ENCODE peak calls at places on chromosomes 3 and 15, in four cellular contexts. One of them, this sample, is unnamed.

GRCh38 chr3:152203677-152204076 is 65.1 kb upstream of the MBNL1 start:
- DNase-seq in stimulated activated CD4-positive, alpha-beta T cell treated with anti-CD3 and anti-CD28 coated beads, Interleukin-4, amount 100 ng/mL, for 48 hours: no peak
- DNase-seq in anterior cingulate cortex: no peak
- DNase-seq in activated CD4-positive, alpha-beta T cell treated with anti-CD3 and anti-CD28 coated beads, Interleukin-2, amount 50 U/mL, for 24 hours: no peak
- DNase-seq in this sample: no peak

GRCh38 chr3:61858054-61858453 is 296.7 kb downstream of the PTPRG start:
- DNase-seq in stimulated activated CD4-positive, alpha-beta T cell treated with anti-CD3 and anti-CD28 coated beads, Interleukin-4, amount 100 ng/mL, for 48 hours: no peak
- DNase-seq in anterior cingulate cortex: no peak
- DNase-seq in activated CD4-positive, alpha-beta T cell treated with anti-CD3 and anti-CD28 coated beads, Interleukin-2, amount 50 U/mL, for 24 hours: no peak
- DNase-seq in this sample: no peak

GRCh38 chr3:185825639-185826481 is 1.0 kb upstream of the IGF2BP2 start:
- DNase-seq in stimulated activated CD4-positive, alpha-beta T cell treated with anti-CD3 and anti-CD28 coated beads, Interleukin-4, amount 100 ng/mL, for 48 hours: no peak
- DNase-seq in anterior cingulate cortex: no peak
- DNase-seq in activated CD4-positive, alpha-beta T cell treated with anti-CD3 and anti-CD28 coated beads, Interleukin-2, amount 50 U/mL, for 24 hours: no peak
- DNase-seq in this sample: peak

GRCh38 chr15:71804695-71805470 is 5.5 kb upstream of the NR2E3 start:
- DNase-seq in stimulated activated CD4-positive, alpha-beta T cell treated with anti-CD3 and anti-CD28 coated beads, Interleukin-4, amount 100 ng/mL, for 48 hours: no peak
- DNase-seq in anterior cingulate cortex: no peak
- DNase-seq in activated CD4-positive, alpha-beta T cell treated with anti-CD3 and anti-CD28 coated beads, Interleukin-2, amount 50 U/mL, for 24 hours: no peak
- DNase-seq in this sample: no peak

GRCh38 chr3:190024912-190025311 is 95.8 kb downstream of the P3H2 start:
- DNase-seq in stimulated activated CD4-positive, alpha-beta T cell treated with anti-CD3 and anti-CD28 coated beads, Interleukin-4, amount 100 ng/mL, for 48 hours: no peak
- DNase-seq in anterior cingulate cortex: no peak
- DNase-seq in activated CD4-positive, alpha-beta T cell treated with anti-CD3 and anti-CD28 coated beads, Interleukin-2, amount 50 U/mL, for 24 hours: no peak
- DNase-seq in this sample: no peak

GRCh38 chr15:69433831-69434230 is 18.8 kb upstream of the RPLP1 start:
- DNase-seq in stimulated activated CD4-positive, alpha-beta T cell treated with anti-CD3 and anti-CD28 coated beads, Interleukin-4, amount 100 ng/mL, for 48 hours: no peak
- DNase-seq in anterior cingulate cortex: no peak
- DNase-seq in activated CD4-positive, alpha-beta T cell treated with anti-CD3 and anti-CD28 coated beads, Interleukin-2, amount 50 U/mL, for 24 hours: no peak
- DNase-seq in this sample: no peak

GRCh38 chr3:188839187-188839695 is 332.5 kb upstream of the TPRG1 start:
- DNase-seq in stimulated activated CD4-positive, alpha-beta T cell treated with anti-CD3 and anti-CD28 coated beads, Interleukin-4, amount 100 ng/mL, for 48 hours: no peak
- DNase-seq in anterior cingulate cortex: no peak
- DNase-seq in activated CD4-positive, alpha-beta T cell treated with anti-CD3 and anti-CD28 coated beads, Interleukin-2, amount 50 U/mL, for 24 hours: no peak
- DNase-seq in this sample: peak

GRCh38 chr3:100266531-100266930 is 5.7 kb downstream of the TBC1D23 start:
- DNase-seq in stimulated activated CD4-positive, alpha-beta T cell treated with anti-CD3 and anti-CD28 coated beads, Interleukin-4, amount 100 ng/mL, for 48 hours: no peak
- DNase-seq in anterior cingulate cortex: no peak
- DNase-seq in activated CD4-positive, alpha-beta T cell treated with anti-CD3 and anti-CD28 coated beads, Interleukin-2, amount 50 U/mL, for 24 hours: no peak
- DNase-seq in this sample: no peak

GRCh38 chr3:27568393-27568792 is 84.2 kb upstream of the SLC4A7 start:
- DNase-seq in stimulated activated CD4-positive, alpha-beta T cell treated with anti-CD3 and anti-CD28 coated beads, Interleukin-4, amount 100 ng/mL, for 48 hours: no peak
- DNase-seq in anterior cingulate cortex: peak
- DNase-seq in activated CD4-positive, alpha-beta T cell treated with anti-CD3 and anti-CD28 coated beads, Interleukin-2, amount 50 U/mL, for 24 hours: no peak
- DNase-seq in this sample: no peak

GRCh38 chr3:127018306-127018828 is 35.5 kb downstream of the PLXNA1 start:
- DNase-seq in stimulated activated CD4-positive, alpha-beta T cell treated with anti-CD3 and anti-CD28 coated beads, Interleukin-4, amount 100 ng/mL, for 48 hours: no peak
- DNase-seq in anterior cingulate cortex: no peak
- DNase-seq in activated CD4-positive, alpha-beta T cell treated with anti-CD3 and anti-CD28 coated beads, Interleukin-2, amount 50 U/mL, for 24 hours: no peak
- DNase-seq in this sample: no peak

GRCh38 chr3:153210660-153211059 is 48.6 kb downstream of the RAP2B start:
- DNase-seq in stimulated activated CD4-positive, alpha-beta T cell treated with anti-CD3 and anti-CD28 coated beads, Interleukin-4, amount 100 ng/mL, for 48 hours: no peak
- DNase-seq in anterior cingulate cortex: no peak
- DNase-seq in activated CD4-positive, alpha-beta T cell treated with anti-CD3 and anti-CD28 coated beads, Interleukin-2, amount 50 U/mL, for 24 hours: no peak
- DNase-seq in this sample: no peak

GRCh38 chr15:69976366-69976994 is 121.2 kb downstream of the TLE3 start:
- DNase-seq in stimulated activated CD4-positive, alpha-beta T cell treated with anti-CD3 and anti-CD28 coated beads, Interleukin-4, amount 100 ng/mL, for 48 hours: peak
- DNase-seq in anterior cingulate cortex: no peak
- DNase-seq in activated CD4-positive, alpha-beta T cell treated with anti-CD3 and anti-CD28 coated beads, Interleukin-2, amount 50 U/mL, for 24 hours: peak
- DNase-seq in this sample: peak

GRCh38 chr3:67906256-67906655 is 251.8 kb upstream of the SUCLG2 start:
- DNase-seq in stimulated activated CD4-positive, alpha-beta T cell treated with anti-CD3 and anti-CD28 coated beads, Interleukin-4, amount 100 ng/mL, for 48 hours: no peak
- DNase-seq in anterior cingulate cortex: no peak
- DNase-seq in activated CD4-positive, alpha-beta T cell treated with anti-CD3 and anti-CD28 coated beads, Interleukin-2, amount 50 U/mL, for 24 hours: no peak
- DNase-seq in this sample: no peak

GRCh38 chr3:127606086-127606805 is 8.0 kb downstream of the MCM2 start:
- DNase-seq in stimulated activated CD4-positive, alpha-beta T cell treated with anti-CD3 and anti-CD28 coated beads, Interleukin-4, amount 100 ng/mL, for 48 hours: no peak
- DNase-seq in anterior cingulate cortex: no peak
- DNase-seq in activated CD4-positive, alpha-beta T cell treated with anti-CD3 and anti-CD28 coated beads, Interleukin-2, amount 50 U/mL, for 24 hours: no peak
- DNase-seq in this sample: no peak

GRCh38 chr3:128076465-128076782 is 24.2 kb downstream of the SEC61A1 start:
- DNase-seq in stimulated activated CD4-positive, alpha-beta T cell treated with anti-CD3 and anti-CD28 coated beads, Interleukin-4, amount 100 ng/mL, for 48 hours: no peak
- DNase-seq in anterior cingulate cortex: no peak
- DNase-seq in activated CD4-positive, alpha-beta T cell treated with anti-CD3 and anti-CD28 coated beads, Interleukin-2, amount 50 U/mL, for 24 hours: no peak
- DNase-seq in this sample: no peak

GRCh38 chr3:134376786-134377431 is 2.7 kb upstream of the AMOTL2 start:
- DNase-seq in stimulated activated CD4-positive, alpha-beta T cell treated with anti-CD3 and anti-CD28 coated beads, Interleukin-4, amount 100 ng/mL, for 48 hours: no peak
- DNase-seq in anterior cingulate cortex: no peak
- DNase-seq in activated CD4-positive, alpha-beta T cell treated with anti-CD3 and anti-CD28 coated beads, Interleukin-2, amount 50 U/mL, for 24 hours: no peak
- DNase-seq in this sample: no peak

GRCh38 chr15:62887113-62887570 is 155.4 kb upstream of the TPM1 start:
- DNase-seq in stimulated activated CD4-positive, alpha-beta T cell treated with anti-CD3 and anti-CD28 coated beads, Interleukin-4, amount 100 ng/mL, for 48 hours: no peak
- DNase-seq in anterior cingulate cortex: no peak
- DNase-seq in activated CD4-positive, alpha-beta T cell treated with anti-CD3 and anti-CD28 coated beads, Interleukin-2, amount 50 U/mL, for 24 hours: no peak
- DNase-seq in this sample: no peak

GRCh38 chr15:41965441-41966413 is 6.6 kb downstream of the EHD4 start:
- DNase-seq in stimulated activated CD4-positive, alpha-beta T cell treated with anti-CD3 and anti-CD28 coated beads, Interleukin-4, amount 100 ng/mL, for 48 hours: no peak
- DNase-seq in anterior cingulate cortex: no peak
- DNase-seq in activated CD4-positive, alpha-beta T cell treated with anti-CD3 and anti-CD28 coated beads, Interleukin-2, amount 50 U/mL, for 24 hours: no peak
- DNase-seq in this sample: no peak

GRCh38 chr3:42871592-42872196 is 4.0 kb downstream of the CYP8B1 start:
- DNase-seq in stimulated activated CD4-positive, alpha-beta T cell treated with anti-CD3 and anti-CD28 coated beads, Interleukin-4, amount 100 ng/mL, for 48 hours: no peak
- DNase-seq in anterior cingulate cortex: no peak
- DNase-seq in activated CD4-positive, alpha-beta T cell treated with anti-CD3 and anti-CD28 coated beads, Interleukin-2, amount 50 U/mL, for 24 hours: no peak
- DNase-seq in this sample: no peak

GRCh38 chr3:177358968-177359600 is 161.8 kb upstream of the TBL1XR1 start:
- DNase-seq in stimulated activated CD4-positive, alpha-beta T cell treated with anti-CD3 and anti-CD28 coated beads, Interleukin-4, amount 100 ng/mL, for 48 hours: no peak
- DNase-seq in anterior cingulate cortex: no peak
- DNase-seq in activated CD4-positive, alpha-beta T cell treated with anti-CD3 and anti-CD28 coated beads, Interleukin-2, amount 50 U/mL, for 24 hours: peak
- DNase-seq in this sample: peak

GRCh38 chr3:123011484-123011883 is 16.1 kb downstream of the SEMA5B start:
- DNase-seq in stimulated activated CD4-positive, alpha-beta T cell treated with anti-CD3 and anti-CD28 coated beads, Interleukin-4, amount 100 ng/mL, for 48 hours: no peak
- DNase-seq in anterior cingulate cortex: no peak
- DNase-seq in activated CD4-positive, alpha-beta T cell treated with anti-CD3 and anti-CD28 coated beads, Interleukin-2, amount 50 U/mL, for 24 hours: no peak
- DNase-seq in this sample: no peak

GRCh38 chr3:175777495-175777894 is 918.4 kb downstream of the NAALADL2 start:
- DNase-seq in stimulated activated CD4-positive, alpha-beta T cell treated with anti-CD3 and anti-CD28 coated beads, Interleukin-4, amount 100 ng/mL, for 48 hours: no peak
- DNase-seq in anterior cingulate cortex: no peak
- DNase-seq in activated CD4-positive, alpha-beta T cell treated with anti-CD3 and anti-CD28 coated beads, Interleukin-2, amount 50 U/mL, for 24 hours: no peak
- DNase-seq in this sample: no peak

GRCh38 chr3:174202561-174202960 is 656.6 kb upstream of the NAALADL2 start:
- DNase-seq in stimulated activated CD4-positive, alpha-beta T cell treated with anti-CD3 and anti-CD28 coated beads, Interleukin-4, amount 100 ng/mL, for 48 hours: no peak
- DNase-seq in anterior cingulate cortex: no peak
- DNase-seq in activated CD4-positive, alpha-beta T cell treated with anti-CD3 and anti-CD28 coated beads, Interleukin-2, amount 50 U/mL, for 24 hours: no peak
- DNase-seq in this sample: no peak

GRCh38 chr15:32908921-32909320 is 191.1 kb downstream of the GREM1 start:
- DNase-seq in stimulated activated CD4-positive, alpha-beta T cell treated with anti-CD3 and anti-CD28 coated beads, Interleukin-4, amount 100 ng/mL, for 48 hours: no peak
- DNase-seq in anterior cingulate cortex: no peak
- DNase-seq in activated CD4-positive, alpha-beta T cell treated with anti-CD3 and anti-CD28 coated beads, Interleukin-2, amount 50 U/mL, for 24 hours: no peak
- DNase-seq in this sample: no peak

GRCh38 chr3:85081191-85081895 is 122.6 kb downstream of the CADM2 start:
- DNase-seq in stimulated activated CD4-positive, alpha-beta T cell treated with anti-CD3 and anti-CD28 coated beads, Interleukin-4, amount 100 ng/mL, for 48 hours: no peak
- DNase-seq in anterior cingulate cortex: no peak
- DNase-seq in activated CD4-positive, alpha-beta T cell treated with anti-CD3 and anti-CD28 coated beads, Interleukin-2, amount 50 U/mL, for 24 hours: no peak
- DNase-seq in this sample: no peak

GRCh38 chr3:126133606-126134005 is 46.8 kb downstream of the ALDH1L1 start:
- DNase-seq in stimulated activated CD4-positive, alpha-beta T cell treated with anti-CD3 and anti-CD28 coated beads, Interleukin-4, amount 100 ng/mL, for 48 hours: no peak
- DNase-seq in anterior cingulate cortex: no peak
- DNase-seq in activated CD4-positive, alpha-beta T cell treated with anti-CD3 and anti-CD28 coated beads, Interleukin-2, amount 50 U/mL, for 24 hours: no peak
- DNase-seq in this sample: peak

GRCh38 chr15:65423977-65424679 is 1.4 kb upstream of the IGDCC4 start:
- DNase-seq in stimulated activated CD4-positive, alpha-beta T cell treated with anti-CD3 and anti-CD28 coated beads, Interleukin-4, amount 100 ng/mL, for 48 hours: no peak
- DNase-seq in anterior cingulate cortex: no peak
- DNase-seq in activated CD4-positive, alpha-beta T cell treated with anti-CD3 and anti-CD28 coated beads, Interleukin-2, amount 50 U/mL, for 24 hours: no peak
- DNase-seq in this sample: no peak

GRCh38 chr3:31815631-31816440 is 165.2 kb downstream of the OSBPL10 start:
- DNase-seq in stimulated activated CD4-positive, alpha-beta T cell treated with anti-CD3 and anti-CD28 coated beads, Interleukin-4, amount 100 ng/mL, for 48 hours: no peak
- DNase-seq in anterior cingulate cortex: no peak
- DNase-seq in activated CD4-positive, alpha-beta T cell treated with anti-CD3 and anti-CD28 coated beads, Interleukin-2, amount 50 U/mL, for 24 hours: no peak
- DNase-seq in this sample: no peak

GRCh38 chr15:24878153-24878552 is 76.6 kb upstream of the SNRPN start:
- DNase-seq in stimulated activated CD4-positive, alpha-beta T cell treated with anti-CD3 and anti-CD28 coated beads, Interleukin-4, amount 100 ng/mL, for 48 hours: no peak
- DNase-seq in anterior cingulate cortex: peak
- DNase-seq in activated CD4-positive, alpha-beta T cell treated with anti-CD3 and anti-CD28 coated beads, Interleukin-2, amount 50 U/mL, for 24 hours: no peak
- DNase-seq in this sample: no peak